ENCODE peak calls at places on chromosomes 4 and X, in five cellular contexts. X is Right ventricle myocardium superior, R is lower leg skin, A is ELF-1, S is transverse colon. G is an unnamed sample.

GRCh38 chr4:36159208-36159607 is 85.1 kb downstream of the ARAP2 start:
- DNase-seq in X (no peak), R (no peak), A (no peak), S (no peak), G (no peak)

GRCh38 chr4:56055027-56055976 is 106.6 kb downstream of the CEP135 start:
- DNase-seq in X (no peak), R (no peak), A (no peak), S (peak), G (no peak)

GRCh38 chrX:7614616-7615015 is 228.4 kb upstream of the VCX start:
- DNase-seq in X (no peak), R (no peak), A (no peak), S (no peak), G (no peak)

GRCh38 chr4:77263247-77263646 is 106.2 kb downstream of the CCNG2 start:
- DNase-seq in X (no peak), R (no peak), A (no peak), S (no peak), G (no peak)

GRCh38 chr4:83603130-83603529 is 67.2 kb downstream of the GPAT3 start:
- DNase-seq in X (no peak), R (no peak), A (no peak), S (no peak), G (no peak)

GRCh38 chr4:189202869-189203271 is 737.8 kb upstream of the FRG1 start:
- DNase-seq in X (no peak), R (no peak), A (peak), S (no peak), G (no peak)

GRCh38 chr4:108036252-108036651 is 46.6 kb downstream of the HADH start:
- DNase-seq in X (no peak), R (no peak), A (peak), S (peak), G (no peak)

GRCh38 chr4:182917182-182918043 is at the start of gene DCTD:
- DNase-seq in X (peak), R (peak), A (peak), S (peak), G (peak)

GRCh38 chrX:108397627-108398392 is 40.4 kb downstream of the COL4A6 start:
- DNase-seq in X (no peak), R (no peak), A (no peak), S (no peak), G (no peak)

GRCh38 chrX:4841216-4841745 is 1127.8 kb upstream of the PRKX start:
- DNase-seq in X (no peak), R (no peak), A (no peak), S (no peak), G (no peak)

GRCh38 chrX:120560405-120560841 is 339 bp downstream of the CUL4B start:
- DNase-seq in X (no peak), R (no peak), A (no peak), S (peak), G (peak)

GRCh38 chr4:42411803-42412202 is 14.5 kb downstream of the SHISA3 start:
- DNase-seq in X (no peak), R (no peak), A (no peak), S (no peak), G (no peak)

GRCh38 chr4:35447474-35447873 is 796.8 kb downstream of the ARAP2 start:
- DNase-seq in X (no peak), R (no peak), A (no peak), S (no peak), G (no peak)

GRCh38 chr4:82797048-82797590 is 1.5 kb downstream of the SCD5 start:
- DNase-seq in X (no peak), R (no peak), A (peak), S (no peak), G (no peak)

GRCh38 chr4:140755811-140756291 is 334 bp downstream of the TBC1D9 start:
- DNase-seq in X (peak), R (peak), A (peak), S (peak), G (peak)

GRCh38 chrX:10929747-10930146 is 181.4 kb upstream of the HCCS start:
- DNase-seq in X (no peak), R (no peak), A (no peak), S (no peak), G (no peak)

GRCh38 chr4:84258905-84259830 is 239.9 kb downstream of the NKX6-1 start:
- DNase-seq in X (no peak), R (no peak), A (peak), S (no peak), G (no peak)

GRCh38 chrX:16658284-16658683 is 8.3 kb downstream of the S100G start:
- DNase-seq in X (no peak), R (no peak), A (no peak), S (no peak), G (no peak)

GRCh38 chr4:77819409-77819835 is 254 bp upstream of the CNOT6L start:
- DNase-seq in X (peak), R (no peak), A (peak), S (no peak), G (no peak)

GRCh38 chr4:55545133-55545532 is 1.6 kb downstream of the CLOCK start:
- DNase-seq in X (no peak), R (no peak), A (no peak), S (no peak), G (no peak)

GRCh38 chrX:37543324-37543723 is 28.1 kb upstream of the LANCL3 start:
- DNase-seq in X (no peak), R (no peak), A (no peak), S (no peak), G (peak)

GRCh38 chr4:46425775-46426400 is 36.0 kb upstream of the GABRA2 start:
- DNase-seq in X (peak), R (no peak), A (no peak), S (no peak), G (no peak)

GRCh38 chr4:150647008-150647407 is 65.1 kb downstream of the MAB21L2 start:
- DNase-seq in X (no peak), R (no peak), A (no peak), S (no peak), G (no peak)